ENCODE peak calls at places on chromosome 17, in nine cellular contexts. One of them, this sample, is unnamed. For H3K4me1, the result is how much of the 10 kb centered on the place peaks cover.

GRCh38 chr17:45021607-45022287 is 29.7 kb downstream of the DCAKD start:
- DNase-seq in transverse colon: peak
- DNase-seq in esophagus muscularis mucosa: no peak
- DNase-seq in sigmoid colon: peak
- DNase-seq in stomach: peak
- DNase-seq in A549: peak
- DNase-seq in ovary: peak
- DNase-seq in GM12878: no peak
- DNase-seq in tibial nerve: peak
- DNase-seq in this sample: no peak

GRCh38 chr17:46027326-46028325 is 28.6 kb downstream of the STH start:
- DNase-seq in transverse colon: no peak
- DNase-seq in esophagus muscularis mucosa: no peak
- DNase-seq in sigmoid colon: no peak
- DNase-seq in stomach: no peak
- DNase-seq in A549: no peak
- DNase-seq in ovary: no peak
- DNase-seq in GM12878: no peak
- DNase-seq in tibial nerve: no peak
- DNase-seq in this sample: no peak

GRCh38 chr17:42067371-42068180 is 17.2 kb upstream of the C17orf113 start:
- DNase-seq in transverse colon: peak
- DNase-seq in esophagus muscularis mucosa: peak
- DNase-seq in sigmoid colon: peak
- DNase-seq in stomach: peak
- DNase-seq in A549: peak
- DNase-seq in ovary: peak
- DNase-seq in GM12878: no peak
- DNase-seq in tibial nerve: peak
- DNase-seq in this sample: no peak

GRCh38 chr17:64343833-64344637 is 46.6 kb downstream of the PECAM1 start:
- DNase-seq in transverse colon: peak
- DNase-seq in esophagus muscularis mucosa: no peak
- DNase-seq in sigmoid colon: peak
- DNase-seq in stomach: peak
- DNase-seq in A549: peak
- DNase-seq in ovary: peak
- DNase-seq in GM12878: no peak
- DNase-seq in tibial nerve: no peak
- DNase-seq in this sample: no peak

GRCh38 chr17:45889579-45889978 is 4.8 kb upstream of the MAPT start:
- DNase-seq in transverse colon: no peak
- DNase-seq in esophagus muscularis mucosa: no peak
- DNase-seq in sigmoid colon: no peak
- DNase-seq in stomach: no peak
- DNase-seq in A549: peak
- DNase-seq in ovary: no peak
- DNase-seq in GM12878: no peak
- DNase-seq in tibial nerve: no peak
- DNase-seq in this sample: no peak

GRCh38 chr17:79845601-79845949 is 6.3 kb upstream of the CBX4 start:
- DNase-seq in transverse colon: peak
- DNase-seq in esophagus muscularis mucosa: no peak
- DNase-seq in sigmoid colon: no peak
- DNase-seq in stomach: no peak
- DNase-seq in A549: peak
- DNase-seq in ovary: peak
- DNase-seq in GM12878: no peak
- DNase-seq in tibial nerve: no peak
- DNase-seq in this sample: no peak

GRCh38 chr17:7704601-7705268 is at the start of gene EFNB3:
- DNase-seq in transverse colon: no peak
- DNase-seq in esophagus muscularis mucosa: no peak
- DNase-seq in sigmoid colon: no peak
- DNase-seq in stomach: no peak
- DNase-seq in A549: peak
- DNase-seq in ovary: no peak
- DNase-seq in GM12878: no peak
- DNase-seq in tibial nerve: no peak
- DNase-seq in this sample: no peak

GRCh38 chr17:2929881-2930533 is 133.4 kb downstream of the OR1D5 start:
- DNase-seq in transverse colon: peak
- DNase-seq in esophagus muscularis mucosa: no peak
- DNase-seq in sigmoid colon: no peak
- DNase-seq in stomach: peak
- DNase-seq in A549: peak
- DNase-seq in ovary: no peak
- DNase-seq in GM12878: no peak
- DNase-seq in tibial nerve: no peak
- DNase-seq in this sample: no peak

GRCh38 chr17:29613371-29613837 is 9.3 kb downstream of the CORO6 start:
- DNase-seq in transverse colon: peak
- DNase-seq in esophagus muscularis mucosa: peak
- DNase-seq in sigmoid colon: peak
- DNase-seq in stomach: peak
- DNase-seq in A549: peak
- DNase-seq in ovary: peak
- DNase-seq in GM12878: no peak
- DNase-seq in tibial nerve: peak
- DNase-seq in this sample: peak

GRCh38 chr17:29615048-29615385 is 7.7 kb downstream of the CORO6 start:
- DNase-seq in transverse colon: peak
- DNase-seq in esophagus muscularis mucosa: no peak
- DNase-seq in sigmoid colon: no peak
- DNase-seq in stomach: no peak
- DNase-seq in A549: no peak
- DNase-seq in ovary: no peak
- DNase-seq in GM12878: no peak
- DNase-seq in tibial nerve: no peak
- DNase-seq in this sample: peak

GRCh38 chr17:29612404-29613370 is 10.0 kb downstream of the CORO6 start:
- DNase-seq in transverse colon: no peak
- DNase-seq in esophagus muscularis mucosa: no peak
- DNase-seq in sigmoid colon: peak
- DNase-seq in stomach: no peak
- DNase-seq in A549: no peak
- DNase-seq in ovary: peak
- DNase-seq in GM12878: no peak
- DNase-seq in tibial nerve: no peak
- DNase-seq in this sample: peak

GRCh38 chr17:29614345-29615047 is 8.2 kb downstream of the CORO6 start:
- DNase-seq in transverse colon: no peak
- DNase-seq in esophagus muscularis mucosa: no peak
- DNase-seq in sigmoid colon: no peak
- DNase-seq in stomach: no peak
- DNase-seq in A549: no peak
- DNase-seq in ovary: no peak
- DNase-seq in GM12878: no peak
- DNase-seq in tibial nerve: no peak
- DNase-seq in this sample: no peak

DNA sequence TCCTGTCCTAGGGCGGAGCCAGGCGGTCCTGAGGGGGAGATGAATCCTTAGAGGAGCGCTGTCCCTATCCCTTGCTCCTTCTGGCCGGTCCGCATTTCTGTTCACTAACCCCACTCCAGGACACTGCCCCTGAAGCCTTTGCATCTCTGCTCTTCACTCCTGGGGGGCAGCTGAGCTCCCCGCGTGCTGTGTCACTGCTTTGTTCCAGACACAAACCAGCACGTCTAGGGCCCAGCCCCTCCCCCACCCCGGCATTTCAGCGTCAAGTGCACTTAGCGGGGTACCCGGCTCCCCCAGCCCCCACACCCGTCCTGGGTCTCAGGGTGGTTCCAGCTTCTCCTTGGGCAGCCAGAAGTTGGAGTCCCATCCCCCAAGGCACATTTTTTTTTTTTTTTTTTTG is 8.9 kb downstream of the CORO6 start:
- DNase-seq in transverse colon: no peak
- DNase-seq in esophagus muscularis mucosa: no peak
- DNase-seq in sigmoid colon: peak
- DNase-seq in stomach: no peak
- DNase-seq in A549: no peak
- DNase-seq in ovary: peak
- DNase-seq in GM12878: no peak
- DNase-seq in tibial nerve: no peak
- DNase-seq in this sample: no peak
- H3K4me1 ChIP-seq in transverse colon: under half
- H3K4me1 ChIP-seq in esophagus muscularis mucosa: half or more
- H3K4me1 ChIP-seq in sigmoid colon: half or more
- H3K4me1 ChIP-seq in stomach: half or more
- H3K4me1 ChIP-seq in A549: under half
- H3K4me1 ChIP-seq in ovary: under half
- H3K4me1 ChIP-seq in GM12878: under half
- H3K4me1 ChIP-seq in tibial nerve: under half
- H3K4me1 ChIP-seq in this sample: half or more

GRCh38 chr17:14301761-14302401 is 1.0 kb downstream of the HS3ST3B1 start:
- DNase-seq in transverse colon: peak
- DNase-seq in esophagus muscularis mucosa: no peak
- DNase-seq in sigmoid colon: no peak
- DNase-seq in stomach: peak
- DNase-seq in A549: peak
- DNase-seq in ovary: peak
- DNase-seq in GM12878: no peak
- DNase-seq in tibial nerve: no peak
- DNase-seq in this sample: peak

GRCh38 chr17:14301279-14301760 is 439 bp downstream of the HS3ST3B1 start:
- DNase-seq in transverse colon: no peak
- DNase-seq in esophagus muscularis mucosa: no peak
- DNase-seq in sigmoid colon: no peak
- DNase-seq in stomach: peak
- DNase-seq in A549: no peak
- DNase-seq in ovary: no peak
- DNase-seq in GM12878: no peak
- DNase-seq in tibial nerve: no peak
- DNase-seq in this sample: no peak

GRCh38 chr17:14299261-14300093 is 1.4 kb upstream of the HS3ST3B1 start:
- DNase-seq in transverse colon: peak
- DNase-seq in esophagus muscularis mucosa: peak
- DNase-seq in sigmoid colon: peak
- DNase-seq in stomach: peak
- DNase-seq in A549: no peak
- DNase-seq in ovary: peak
- DNase-seq in GM12878: no peak
- DNase-seq in tibial nerve: no peak
- DNase-seq in this sample: peak

GRCh38 chr17:14302421-14303099 is 1.7 kb downstream of the HS3ST3B1 start:
- DNase-seq in transverse colon: peak
- DNase-seq in esophagus muscularis mucosa: peak
- DNase-seq in sigmoid colon: peak
- DNase-seq in stomach: peak
- DNase-seq in A549: peak
- DNase-seq in ovary: peak
- DNase-seq in GM12878: no peak
- DNase-seq in tibial nerve: peak
- DNase-seq in this sample: peak

DNA sequence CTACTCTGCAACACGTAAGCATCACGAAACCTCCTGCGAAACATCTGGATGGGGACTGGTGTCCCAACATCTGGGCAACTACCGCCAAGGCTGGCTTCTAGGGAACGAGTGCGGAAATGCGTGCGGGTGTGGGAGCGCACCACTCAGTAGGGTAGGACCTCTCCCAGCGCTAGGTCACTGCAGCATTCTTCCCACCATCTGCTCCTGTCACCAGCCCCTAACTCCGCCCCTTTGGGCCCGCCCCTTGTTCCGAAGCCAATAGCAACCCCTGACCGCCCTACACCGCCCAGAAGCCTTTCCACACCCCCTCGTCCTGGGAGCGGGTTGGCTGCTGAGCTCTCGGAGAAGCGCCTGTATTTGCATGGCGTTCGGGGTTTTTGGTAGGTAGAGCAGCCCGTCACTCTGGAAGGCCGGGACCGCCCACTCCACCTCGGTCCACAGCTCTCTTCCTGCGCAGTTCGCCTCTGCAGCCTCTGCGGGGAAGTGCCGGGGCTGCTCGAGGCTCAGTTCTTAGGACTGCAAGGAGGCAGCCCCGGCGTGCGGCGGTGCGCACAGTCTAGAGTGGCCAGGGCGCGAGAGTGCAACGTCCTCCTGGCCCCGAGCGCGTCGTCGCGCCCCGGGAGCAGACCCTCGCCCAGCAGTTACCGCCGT is at the start of gene HS3ST3B1:
- DNase-seq in transverse colon: peak
- DNase-seq in esophagus muscularis mucosa: peak
- DNase-seq in sigmoid colon: peak
- DNase-seq in stomach: peak
- DNase-seq in A549: peak
- DNase-seq in ovary: peak
- DNase-seq in GM12878: no peak
- DNase-seq in tibial nerve: peak
- DNase-seq in this sample: peak
- TF ChIP-seq POLR2A in transverse colon: peak
- TF ChIP-seq POLR2A in esophagus muscularis mucosa: peak
- TF ChIP-seq POLR2A in sigmoid colon: no peak
- TF ChIP-seq POLR2A in stomach: no peak
- TF ChIP-seq POLR2A in A549: peak
- TF ChIP-seq POLR2A in ovary: peak
- TF ChIP-seq POLR2A in GM12878: peak
- TF ChIP-seq POLR2A in tibial nerve: no peak
- TF ChIP-seq POLR2A in this sample: no peak

DNA sequence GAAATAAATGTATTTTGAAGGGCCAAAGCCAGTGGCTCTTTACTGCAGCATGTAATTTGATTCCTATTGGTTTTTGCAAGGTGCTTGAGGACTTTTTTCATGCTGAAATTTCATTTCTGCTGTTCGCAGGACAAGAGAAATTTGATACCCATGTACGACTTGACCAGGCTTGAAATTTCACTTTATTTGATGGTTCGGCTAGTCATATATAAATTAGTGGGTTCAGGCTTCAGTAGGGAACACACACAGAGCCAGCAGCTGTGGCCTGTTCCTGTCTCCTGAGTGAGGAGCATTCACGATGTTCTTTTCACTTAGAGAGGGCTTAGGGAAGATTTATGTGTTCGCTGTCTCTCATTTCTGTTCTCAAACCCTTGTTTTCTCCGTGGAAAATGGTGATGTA is 258.4 kb upstream of the CACNG5 start:
- DNase-seq in transverse colon: no peak
- DNase-seq in esophagus muscularis mucosa: no peak
- DNase-seq in sigmoid colon: no peak
- DNase-seq in stomach: no peak
- DNase-seq in A549: no peak
- DNase-seq in ovary: no peak
- DNase-seq in GM12878: no peak
- DNase-seq in tibial nerve: no peak
- DNase-seq in this sample: no peak
- TF ChIP-seq EP300 in transverse colon: no peak
- TF ChIP-seq EP300 in esophagus muscularis mucosa: no peak
- TF ChIP-seq EP300 in sigmoid colon: no peak
- TF ChIP-seq EP300 in stomach: no peak
- TF ChIP-seq EP300 in A549: no peak
- TF ChIP-seq EP300 in ovary: no peak
- TF ChIP-seq EP300 in GM12878: no peak
- TF ChIP-seq EP300 in tibial nerve: no peak
- TF ChIP-seq EP300 in this sample: no peak

GRCh38 chr17:17420561-17421269 is 56.1 kb upstream of the MED9 start:
- DNase-seq in transverse colon: no peak
- DNase-seq in esophagus muscularis mucosa: no peak
- DNase-seq in sigmoid colon: peak
- DNase-seq in stomach: no peak
- DNase-seq in A549: no peak
- DNase-seq in ovary: no peak
- DNase-seq in GM12878: no peak
- DNase-seq in tibial nerve: peak
- DNase-seq in this sample: peak

GRCh38 chr17:17422641-17423040 is 54.2 kb upstream of the MED9 start:
- DNase-seq in transverse colon: no peak
- DNase-seq in esophagus muscularis mucosa: no peak
- DNase-seq in sigmoid colon: peak
- DNase-seq in stomach: no peak
- DNase-seq in A549: no peak
- DNase-seq in ovary: no peak
- DNase-seq in GM12878: no peak
- DNase-seq in tibial nerve: no peak
- DNase-seq in this sample: peak

GRCh38 chr17:17423656-17424055 is 53.1 kb upstream of the MED9 start:
- DNase-seq in transverse colon: no peak
- DNase-seq in esophagus muscularis mucosa: no peak
- DNase-seq in sigmoid colon: no peak
- DNase-seq in stomach: no peak
- DNase-seq in A549: no peak
- DNase-seq in ovary: no peak
- DNase-seq in GM12878: no peak
- DNase-seq in tibial nerve: no peak
- DNase-seq in this sample: no peak

GRCh38 chr17:17421346-17422216 is 55.2 kb upstream of the MED9 start:
- DNase-seq in transverse colon: no peak
- DNase-seq in esophagus muscularis mucosa: no peak
- DNase-seq in sigmoid colon: peak
- DNase-seq in stomach: no peak
- DNase-seq in A549: no peak
- DNase-seq in ovary: no peak
- DNase-seq in GM12878: no peak
- DNase-seq in tibial nerve: no peak
- DNase-seq in this sample: peak

DNA sequence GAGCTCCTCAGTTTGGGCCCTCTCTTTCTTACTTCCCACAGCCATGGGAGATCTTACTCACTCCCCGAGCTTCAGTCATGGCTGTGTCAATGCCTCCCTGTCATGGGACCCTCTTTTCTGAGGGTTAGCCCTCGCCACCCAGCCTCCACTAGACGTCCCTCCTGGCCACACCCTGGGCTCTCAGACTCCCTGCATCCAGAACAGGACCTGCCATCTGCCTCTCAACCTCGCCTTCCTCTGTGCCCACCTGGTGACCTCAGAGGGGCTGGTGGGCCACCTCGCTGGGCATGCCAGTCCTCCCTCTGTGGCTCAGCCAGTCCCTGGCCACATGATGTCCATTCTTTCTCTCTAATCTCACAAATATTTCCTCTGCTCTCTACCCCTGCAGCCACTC is 54.6 kb upstream of the MED9 start:
- DNase-seq in transverse colon: no peak
- DNase-seq in esophagus muscularis mucosa: no peak
- DNase-seq in sigmoid colon: peak
- DNase-seq in stomach: no peak
- DNase-seq in A549: no peak
- DNase-seq in ovary: no peak
- DNase-seq in GM12878: no peak
- DNase-seq in tibial nerve: no peak
- DNase-seq in this sample: no peak
- H3K4me1 ChIP-seq in transverse colon: under half
- H3K4me1 ChIP-seq in esophagus muscularis mucosa: under half
- H3K4me1 ChIP-seq in sigmoid colon: under half
- H3K4me1 ChIP-seq in stomach: under half
- H3K4me1 ChIP-seq in A549: under half
- H3K4me1 ChIP-seq in ovary: under half
- H3K4me1 ChIP-seq in GM12878: under half
- H3K4me1 ChIP-seq in tibial nerve: under half
- H3K4me1 ChIP-seq in this sample: under half